ENCODE peak calls at places on chromosomes 3 and 15, in four cellular contexts. One of them, this sample, is unnamed.
A peak's percentile ranks its signal among the peaks of the same experiment; 100 is the strongest.

GRCh38 chr3:161038725-161039124 is 66.4 kb downstream of the B3GALNT1 start:
- DNase-seq in HuH-7: no peak
- DNase-seq in skeletal muscle cell: no peak
- DNase-seq in GF-D8: no peak
- DNase-seq in this sample: no peak

GRCh38 chr15:80588801-80589200 is 106.3 kb upstream of the ABHD17C start:
- DNase-seq in HuH-7: no peak
- DNase-seq in skeletal muscle cell: peak; percentile 71
- DNase-seq in GF-D8: no peak
- DNase-seq in this sample: no peak

GRCh38 chr3:42510325-42510724 is 7.9 kb downstream of the VIPR1 start:
- DNase-seq in HuH-7: peak; percentile 37
- DNase-seq in skeletal muscle cell: no peak
- DNase-seq in GF-D8: no peak
- DNase-seq in this sample: no peak

GRCh38 chr3:55868347-55868746 is 381.2 kb upstream of the WNT5A start:
- DNase-seq in HuH-7: no peak
- DNase-seq in skeletal muscle cell: no peak
- DNase-seq in GF-D8: no peak
- DNase-seq in this sample: no peak

GRCh38 chr3:3799173-3800075 is at the start of gene LRRN1:
- DNase-seq in HuH-7: peak; percentile 94
- DNase-seq in skeletal muscle cell: no peak
- DNase-seq in GF-D8: no peak
- DNase-seq in this sample: peak; percentile 90

GRCh38 chr3:160447544-160447943 is 2.0 kb downstream of the TRIM59 start:
- DNase-seq in HuH-7: no peak
- DNase-seq in skeletal muscle cell: peak; percentile 24
- DNase-seq in GF-D8: no peak
- DNase-seq in this sample: no peak

GRCh38 chr15:85563328-85563727 is 182.9 kb downstream of the AKAP13 start:
- DNase-seq in HuH-7: no peak
- DNase-seq in skeletal muscle cell: no peak
- DNase-seq in GF-D8: no peak
- DNase-seq in this sample: no peak

GRCh38 chr15:94265009-94265408 is 33.6 kb downstream of the MCTP2 start:
- DNase-seq in HuH-7: no peak
- DNase-seq in skeletal muscle cell: no peak
- DNase-seq in GF-D8: no peak
- DNase-seq in this sample: no peak

GRCh38 chr15:40454904-40455391 is 14.2 kb downstream of the BAHD1 start:
- DNase-seq in HuH-7: no peak
- DNase-seq in skeletal muscle cell: no peak
- DNase-seq in GF-D8: no peak
- DNase-seq in this sample: no peak

GRCh38 chr3:126524429-126524988 is 554 bp downstream of the CHST13 start:
- DNase-seq in HuH-7: peak; percentile 82
- DNase-seq in skeletal muscle cell: no peak
- DNase-seq in GF-D8: no peak
- DNase-seq in this sample: no peak

GRCh38 chr3:160677459-160677901 is 520 bp downstream of the ARL14 start:
- DNase-seq in HuH-7: no peak
- DNase-seq in skeletal muscle cell: no peak
- DNase-seq in GF-D8: no peak
- DNase-seq in this sample: no peak

GRCh38 chr3:10930641-10931040 is 61.9 kb upstream of the SLC6A1 start:
- DNase-seq in HuH-7: no peak
- DNase-seq in skeletal muscle cell: no peak
- DNase-seq in GF-D8: no peak
- DNase-seq in this sample: no peak

GRCh38 chr3:72448375-72448823 is 399.8 kb downstream of the SHQ1 start:
- DNase-seq in HuH-7: no peak
- DNase-seq in skeletal muscle cell: no peak
- DNase-seq in GF-D8: no peak
- DNase-seq in this sample: no peak

GRCh38 chr15:27017168-27017809 is 46.3 kb downstream of the GABRG3 start:
- DNase-seq in HuH-7: peak; percentile 63
- DNase-seq in skeletal muscle cell: peak; percentile 6
- DNase-seq in GF-D8: peak; percentile 31
- DNase-seq in this sample: peak; percentile 85

GRCh38 chr3:57003676-57004075 is 56.8 kb upstream of the SPATA12 start:
- DNase-seq in HuH-7: no peak
- DNase-seq in skeletal muscle cell: no peak
- DNase-seq in GF-D8: no peak
- DNase-seq in this sample: no peak

GRCh38 chr3:148230473-148230872 is 467.2 kb upstream of the AGTR1 start:
- DNase-seq in HuH-7: no peak
- DNase-seq in skeletal muscle cell: no peak
- DNase-seq in GF-D8: no peak
- DNase-seq in this sample: no peak

GRCh38 chr3:45426161-45426560 is 37.8 kb downstream of the LARS2 start:
- DNase-seq in HuH-7: no peak
- DNase-seq in skeletal muscle cell: no peak
- DNase-seq in GF-D8: no peak
- DNase-seq in this sample: no peak

GRCh38 chr3:36512561-36512960 is 132.3 kb downstream of the STAC start:
- DNase-seq in HuH-7: no peak
- DNase-seq in skeletal muscle cell: no peak
- DNase-seq in GF-D8: no peak
- DNase-seq in this sample: no peak

GRCh38 chr3:21672303-21672702 is 78.7 kb downstream of the ZNF385D start:
- DNase-seq in HuH-7: no peak
- DNase-seq in skeletal muscle cell: peak; percentile 89
- DNase-seq in GF-D8: no peak
- DNase-seq in this sample: no peak